ENCODE peak calls at places on chromosome 16, in five cellular contexts. B, H, S, T and L are unnamed samples.

GRCh38 chr16:67723151-67723915 is 4.2 kb upstream of the GFOD2 start:
- DNase-seq in T (no peak), B (no peak), H (no peak), S (no peak), L (no peak)

GRCh38 chr16:3695610-3696369 is 21.5 kb downstream of the TRAP1 start:
- DNase-seq in T (no peak), S (no peak), H (peak; percentile 94), B (no peak), L (no peak)

GRCh38 chr16:86531641-86532525 is 21.6 kb downstream of the FOXF1 start:
- DNase-seq in T (no peak), S (no peak), H (no peak), B (no peak), L (no peak)

GRCh38 chr16:58249388-58249779 is 45.4 kb downstream of the PRSS54 start:
- DNase-seq in H (no peak), B (no peak), S (no peak), T (no peak), L (no peak)

GRCh38 chr16:4474192-4474961 is at the start of gene NMRAL1:
- DNase-seq in B (peak; percentile 67), T (peak; percentile 63), H (peak; percentile 82), S (peak; percentile 84), L (peak; percentile 93)

GRCh38 chr16:15539197-15539596 is 103.8 kb downstream of the MARF1 start:
- DNase-seq in S (no peak), H (peak; percentile 49), T (peak; percentile 28), B (no peak), L (peak; percentile 34)

GRCh38 chr16:4010225-4011158 is 105.8 kb downstream of the ADCY9 start:
- DNase-seq in T (no peak), B (no peak), S (no peak), H (no peak), L (no peak)

GRCh38 chr16:17365211-17365541 is 105.6 kb downstream of the XYLT1 start:
- DNase-seq in B (no peak), H (no peak), S (no peak), T (no peak), L (no peak)

GRCh38 chr16:47774661-47775060 is 313.5 kb downstream of the PHKB start:
- DNase-seq in T (no peak), B (no peak), S (no peak), H (peak; percentile 67), L (no peak)

GRCh38 chr16:77282345-77282744 is 83.1 kb downstream of the SYCE1L start:
- DNase-seq in T (no peak), S (no peak), H (no peak), B (no peak), L (no peak)

GRCh38 chr16:51133691-51134090 is 17.4 kb downstream of the SALL1 start:
- DNase-seq in B (no peak), S (no peak), T (no peak), H (no peak), L (no peak)

GRCh38 chr16:17277981-17278381 is 192.8 kb downstream of the XYLT1 start:
- DNase-seq in S (no peak), B (no peak), H (peak; percentile 38), T (peak; percentile 24), L (peak; percentile 32)

GRCh38 chr16:4561565-4561964 is 5.4 kb downstream of the C16orf96 start:
- DNase-seq in B (peak; percentile 55), T (no peak), H (no peak), S (no peak), L (no peak)